ENCODE peak calls at places on chromosome 15, in seven cellular contexts. F, Z, R, I, A, W and U are unnamed samples.

GRCh38 chr15:101479851-101480612 is 9.5 kb downstream of the PCSK6 start:
- DNase-seq in F (no peak), Z (no peak), R (no peak), I (no peak), A (no peak), W (no peak), U (no peak)

GRCh38 chr15:90159213-90159612 is 41.9 kb upstream of the SEMA4B start:
- DNase-seq in F (no peak), Z (no peak), R (no peak), I (no peak), A (no peak), W (no peak), U (no peak)

GRCh38 chr15:95266481-95267061 is 1035.2 kb downstream of the MCTP2 start:
- DNase-seq in F (no peak), Z (no peak), R (no peak), I (no peak), A (peak), W (peak), U (peak)

GRCh38 chr15:51879555-51879954 is 50.1 kb downstream of the TMOD3 start:
- DNase-seq in F (no peak), Z (peak), R (no peak), I (no peak), A (no peak), W (peak), U (peak)

GRCh38 chr15:33201376-33202189 is 7.1 kb upstream of the FMN1 start:
- DNase-seq in F (peak), Z (peak), R (peak), I (peak), A (peak), W (peak), U (peak)

GRCh38 chr15:29734917-29735572 is 87.2 kb downstream of the TJP1 start:
- DNase-seq in F (peak), Z (no peak), R (no peak), I (no peak), A (no peak), W (peak), U (no peak)

GRCh38 chr15:99536422-99537033 is 29.3 kb upstream of the MEF2A start:
- DNase-seq in F (peak), Z (peak), R (no peak), I (no peak), A (peak), W (peak), U (peak)

GRCh38 chr15:27956285-27956684 is 142.8 kb downstream of the OCA2 start:
- DNase-seq in F (no peak), Z (no peak), R (no peak), I (no peak), A (no peak), W (no peak), U (no peak)

GRCh38 chr15:71044006-71044405 is 71.3 kb upstream of the THSD4 start:
- DNase-seq in F (no peak), Z (peak), R (no peak), I (no peak), A (no peak), W (peak), U (peak)

GRCh38 chr15:95520511-95520910 is 810.0 kb upstream of the NR2F2 start:
- DNase-seq in F (no peak), Z (peak), R (no peak), I (no peak), A (peak), W (no peak), U (peak)

GRCh38 chr15:45588199-45588910 is 1.2 kb downstream of the BLOC1S6 start:
- DNase-seq in F (no peak), Z (peak), R (no peak), I (no peak), A (peak), W (peak), U (peak)

GRCh38 chr15:45637552-45638033 is 2.8 kb downstream of the SQOR start:
- DNase-seq in F (peak), Z (peak), R (peak), I (peak), A (peak), W (peak), U (peak)

GRCh38 chr15:40853241-40853890 is 9.5 kb downstream of the SPINT1 start:
- DNase-seq in F (no peak), Z (no peak), R (no peak), I (no peak), A (no peak), W (no peak), U (no peak)

GRCh38 chr15:75508741-75509532 is 57.4 kb upstream of the SIN3A start:
- DNase-seq in F (peak), Z (peak), R (peak), I (peak), A (peak), W (peak), U (peak)

GRCh38 chr15:93483923-93484322 is 394.9 kb upstream of the RGMA start:
- DNase-seq in F (no peak), Z (no peak), R (no peak), I (no peak), A (no peak), W (no peak), U (no peak)

GRCh38 chr15:93997071-93997658 is 234.2 kb upstream of the MCTP2 start:
- DNase-seq in F (peak), Z (peak), R (no peak), I (no peak), A (peak), W (peak), U (peak)

GRCh38 chr15:94416829-94417228 is 185.5 kb downstream of the MCTP2 start:
- DNase-seq in F (no peak), Z (no peak), R (no peak), I (no peak), A (no peak), W (no peak), U (no peak)

GRCh38 chr15:82530606-82531379 is 9.5 kb downstream of the RPS17 start:
- DNase-seq in F (peak), Z (peak), R (peak), I (peak), A (peak), W (peak), U (peak)

GRCh38 chr15:38860682-38861081 is 296.1 kb upstream of the RASGRP1 start:
- DNase-seq in F (no peak), Z (no peak), R (no peak), I (no peak), A (no peak), W (no peak), U (no peak)

GRCh38 chr15:91100561-91101355 is 701 bp downstream of the SV2B start:
- DNase-seq in F (no peak), Z (no peak), R (no peak), I (no peak), A (peak), W (peak), U (peak)

GRCh38 chr15:93071469-93071891 is 17.5 kb downstream of the RGMA start:
- DNase-seq in F (no peak), Z (no peak), R (no peak), I (no peak), A (no peak), W (peak), U (peak)

GRCh38 chr15:73711526-73711925 is 27.3 kb downstream of the CD276 start:
- DNase-seq in F (no peak), Z (no peak), R (no peak), I (no peak), A (no peak), W (no peak), U (no peak)

GRCh38 chr15:40130799-40131502 is 22.3 kb upstream of the BMF start:
- DNase-seq in F (no peak), Z (no peak), R (no peak), I (no peak), A (no peak), W (no peak), U (no peak)

GRCh38 chr15:66193066-66193465 is 60.5 kb downstream of the MEGF11 start:
- DNase-seq in F (no peak), Z (peak), R (no peak), I (no peak), A (no peak), W (peak), U (peak)

GRCh38 chr15:34341922-34342736 is 807 bp downstream of the NOP10 start:
- DNase-seq in F (no peak), Z (peak), R (no peak), I (peak), A (no peak), W (peak), U (no peak)
- H3K27ac ChIP-seq in F (peak), Z (peak), R (peak), I (peak), A (peak), W (peak), U (peak)

GRCh38 chr15:80317389-80318169 is 65.6 kb upstream of the CTXND1 start:
- DNase-seq in F (no peak), Z (peak), R (no peak), I (peak), A (no peak), W (peak), U (peak)
- H3K4me2 ChIP-seq in F (peak), Z (peak), R (no peak), I (peak), A (no peak), W (peak), U (no peak)

GRCh38 chr15:57044072-57044702 is 125.7 kb downstream of the TCF12 start:
- DNase-seq in F (no peak), Z (no peak), R (no peak), I (no peak), A (no peak), W (no peak), U (no peak)
- H3K27ac ChIP-seq in F (no peak), Z (no peak), R (no peak), I (no peak), A (no peak), W (no peak), U (no peak)

DNA sequence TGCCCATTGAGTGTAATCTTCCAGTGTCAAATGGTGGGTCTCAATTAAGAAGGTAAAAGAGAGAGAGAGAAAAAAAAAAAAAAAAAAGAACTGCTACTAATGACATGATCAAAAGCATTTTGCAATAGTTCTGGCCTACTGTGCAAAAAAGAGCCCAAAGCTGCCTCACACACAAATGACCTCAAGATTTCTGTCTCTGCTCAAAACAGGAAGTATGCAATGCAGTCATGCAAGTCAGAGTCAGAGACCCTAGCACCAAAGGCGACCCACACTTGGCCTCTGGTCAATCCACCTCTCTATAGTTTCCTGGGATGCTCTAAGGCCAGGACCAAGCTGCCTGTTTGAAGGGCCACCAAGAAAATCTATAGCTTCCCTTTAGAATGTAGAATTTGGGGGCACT is 323.5 kb downstream of the VPS13C start:
- DNase-seq in F (no peak), Z (no peak), R (no peak), I (no peak), A (no peak), W (no peak), U (no peak)
- H3K4me2 ChIP-seq in F (no peak), Z (no peak), R (no peak), I (no peak), A (no peak), W (no peak), U (no peak)

GRCh38 chr15:25783607-25784131 is 79.5 kb downstream of the ATP10A start:
- DNase-seq in F (peak), Z (no peak), R (no peak), I (peak), A (no peak), W (peak), U (no peak)
- H3K27ac ChIP-seq in F (peak), Z (no peak), R (no peak), I (no peak), A (no peak), W (peak), U (peak)

GRCh38 chr15:42068601-42069000 is 25.8 kb downstream of the PLA2G4D start:
- DNase-seq in F (no peak), Z (no peak), R (no peak), I (no peak), A (no peak), W (no peak), U (no peak)

GRCh38 chr15:42065478-42065877 is 28.9 kb downstream of the PLA2G4D start:
- DNase-seq in F (no peak), Z (no peak), R (no peak), I (no peak), A (no peak), W (no peak), U (no peak)

GRCh38 chr15:42065008-42065407 is 29.4 kb downstream of the PLA2G4D start:
- DNase-seq in F (no peak), Z (no peak), R (no peak), I (no peak), A (peak), W (no peak), U (no peak)

GRCh38 chr15:42069025-42069424 is 25.3 kb downstream of the PLA2G4D start:
- DNase-seq in F (no peak), Z (no peak), R (no peak), I (no peak), A (no peak), W (no peak), U (no peak)

GRCh38 chr15:42066764-42067415 is 27.5 kb downstream of the PLA2G4D start:
- DNase-seq in F (no peak), Z (no peak), R (no peak), I (no peak), A (no peak), W (no peak), U (no peak)
- H3K4me2 ChIP-seq in F (peak), Z (no peak), R (peak), I (no peak), A (no peak), W (no peak), U (no peak)